ENCODE peak calls at places on chromosomes 6 and 20, in five cellular contexts. X is HS-5, M is T-helper 17 cell, N is fibroblast of mammary gland, G is astrocyte of the spinal cord. F is an unnamed sample.

GRCh38 chr6:15171026-15171425 is 74.8 kb upstream of the JARID2 start:
- DNase-seq in M (no peak), N (no peak), G (no peak), X (no peak), F (no peak)

GRCh38 chr20:47576516-47577033 is 74.9 kb downstream of the NCOA3 start:
- DNase-seq in N (peak; percentile 85), M (no peak), G (peak; percentile 90), X (peak; percentile 92), F (no peak)

GRCh38 chr6:42901538-42901957 is 14.3 kb upstream of the PTCRA start:
- DNase-seq in N (peak; percentile 86), G (peak; percentile 83), M (peak; percentile 52), X (peak; percentile 68), F (no peak)

GRCh38 chr6:1068068-1068467 is 243.8 kb upstream of the FOXQ1 start:
- DNase-seq in M (no peak), N (no peak), G (peak; percentile 31), X (no peak), F (no peak)

GRCh38 chr20:59822291-59823029 is 111.0 kb downstream of the SYCP2 start:
- DNase-seq in M (no peak), X (no peak), N (no peak), G (no peak), F (no peak)

GRCh38 chr6:134822920-134823430 is 126.9 kb downstream of the ALDH8A1 start:
- DNase-seq in G (peak; percentile 87), N (peak; percentile 93), X (peak; percentile 67), M (no peak), F (no peak)

GRCh38 chr20:17863209-17863576 is 105.4 kb downstream of the SNX5 start:
- DNase-seq in G (no peak), N (no peak), M (no peak), X (no peak), F (no peak)

GRCh38 chr20:56360899-56361199 is 2.1 kb downstream of the FAM210B start:
- DNase-seq in M (no peak), G (no peak), X (no peak), N (no peak), F (no peak)

GRCh38 chr6:30778001-30778400 is 33.7 kb upstream of the IER3 start:
- DNase-seq in M (no peak), N (no peak), X (no peak), G (no peak), F (no peak)

GRCh38 chr6:150391414-150391813 is 22.6 kb downstream of the IYD start:
- DNase-seq in M (no peak), N (no peak), X (no peak), G (no peak), F (no peak)

GRCh38 chr20:23145281-23145700 is 59.2 kb upstream of the CD93 start:
- DNase-seq in M (no peak), G (peak; percentile 79), X (no peak), N (peak; percentile 89), F (no peak)

GRCh38 chr6:24107294-24107693 is 18.7 kb upstream of the NRSN1 start:
- DNase-seq in G (no peak), M (no peak), X (no peak), N (no peak), F (no peak)

GRCh38 chr6:22399693-22400092 is 102.9 kb upstream of the PRL start:
- DNase-seq in N (peak; percentile 68), M (no peak), G (peak; percentile 49), X (no peak), F (no peak)